ENCODE peak calls at places on chromosomes 1 and 21, in four cellular contexts. R is HepG2, Q is K562, F is GM12878. I is an unnamed sample.

GRCh38 chr1:231497629-231498152 is 30.8 kb upstream of the TSNAX start:
- DNase-seq in F (no peak), R (no peak), Q (no peak), I (no peak)

GRCh38 chr1:34768856-34769255 is 9.3 kb downstream of the GJB4 start:
- DNase-seq in F (no peak), R (no peak), Q (no peak), I (no peak)

GRCh38 chr1:185998391-185998790 is 264.2 kb downstream of the HMCN1 start:
- DNase-seq in R (no peak), F (no peak), Q (peak; percentile 28), I (no peak)

GRCh38 chr21:33644383-33645074 is 2.2 kb downstream of the ITSN1 start:
- DNase-seq in R (peak; percentile 79), F (no peak), Q (no peak), I (no peak)

GRCh38 chr21:16842716-16843115 is 670.1 kb upstream of the CXADR start:
- DNase-seq in R (no peak), F (no peak), Q (no peak), I (no peak)

GRCh38 chr1:184118051-184118450 is 66.5 kb downstream of the TSEN15 start:
- DNase-seq in Q (no peak), F (no peak), R (no peak), I (no peak)

GRCh38 chr1:43995984-43996732 is 4.8 kb downstream of the CCDC24 start:
- DNase-seq in Q (no peak), F (no peak), R (no peak), I (no peak)

GRCh38 chr1:222829868-222830267 is 15.0 kb downstream of the DISP1 start:
- DNase-seq in Q (no peak), F (no peak), R (no peak), I (no peak)

GRCh38 chr1:41649445-41650175 is 165.1 kb upstream of the EDN2 start:
- DNase-seq in Q (no peak), R (no peak), F (no peak), I (no peak)

GRCh38 chr1:180927841-180928240 is 15.1 kb downstream of the KIAA1614 start:
- DNase-seq in Q (no peak), F (no peak), R (no peak), I (no peak)

GRCh38 chr1:52119722-52120121 is 22.2 kb upstream of the ZFYVE9 start:
- DNase-seq in F (no peak), R (no peak), Q (no peak), I (no peak)

GRCh38 chr1:45334308-45335245 is 5.4 kb upstream of the TOE1 start:
- DNase-seq in R (no peak), Q (no peak), F (no peak), I (peak; percentile 36)

GRCh38 chr1:167186198-167186750 is 34.4 kb upstream of the POU2F1 start:
- DNase-seq in F (no peak), R (no peak), Q (no peak), I (no peak)

GRCh38 chr1:153791856-153792253 is 16.6 kb downstream of the SLC27A3 start:
- DNase-seq in R (no peak), Q (no peak), F (no peak), I (no peak)
- TF ChIP-seq USF2 in R (no peak), Q (no peak), F (no peak), I (no peak)

GRCh38 chr1:213070399-213070798 is 19.4 kb downstream of the RPS6KC1 start:
- DNase-seq in Q (peak; percentile 49), F (peak; percentile 84), R (peak; percentile 35), I (no peak)
- TF ChIP-seq ETV6 in Q (no peak), F (no peak), R (no peak), I (no peak)

GRCh38 chr1:54298284-54299033 is 98.5 kb downstream of the MRPL37 start:
- DNase-seq in R (no peak), F (no peak), Q (no peak), I (no peak)
- TF ChIP-seq ESRRA in R (no peak), F (no peak), Q (peak; percentile 14), I (no peak)

GRCh38 chr1:228259368-228259894 is 51.6 kb downstream of the OBSCN start:
- DNase-seq in Q (no peak), R (no peak), F (no peak), I (no peak)

GRCh38 chr1:228259951-228260350 is 52.1 kb downstream of the OBSCN start:
- DNase-seq in Q (peak; percentile 56), R (peak; percentile 14), F (no peak), I (no peak)

GRCh38 chr1:228263636-228264035 is 55.8 kb downstream of the OBSCN start:
- DNase-seq in R (no peak), F (no peak), Q (no peak), I (no peak)

GRCh38 chr1:228262475-228262874 is 54.6 kb downstream of the OBSCN start:
- DNase-seq in F (no peak), R (no peak), Q (no peak), I (no peak)

DNA sequence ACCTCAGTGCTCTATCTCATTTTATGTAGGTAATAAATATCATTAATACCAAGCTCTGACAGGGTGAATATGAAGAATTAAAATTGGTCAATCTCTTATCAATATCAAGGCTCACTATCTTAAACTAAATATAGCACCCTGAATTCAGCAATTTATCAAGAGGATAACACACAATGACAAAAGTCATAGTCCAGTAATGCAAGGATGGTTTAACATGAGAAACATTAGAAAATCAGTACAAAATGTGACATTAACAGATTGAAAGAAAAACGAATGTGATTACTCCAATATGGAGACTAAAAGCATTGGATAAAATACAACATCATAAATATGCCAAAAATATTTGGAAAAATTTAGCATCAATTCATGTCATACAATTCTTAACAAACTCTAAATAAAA is 53.9 kb downstream of the OBSCN start:
- DNase-seq in Q (no peak), F (no peak), R (no peak), I (no peak)
- TF ChIP-seq USF2 in Q (no peak), F (no peak), R (no peak), I (no peak)

DNA sequence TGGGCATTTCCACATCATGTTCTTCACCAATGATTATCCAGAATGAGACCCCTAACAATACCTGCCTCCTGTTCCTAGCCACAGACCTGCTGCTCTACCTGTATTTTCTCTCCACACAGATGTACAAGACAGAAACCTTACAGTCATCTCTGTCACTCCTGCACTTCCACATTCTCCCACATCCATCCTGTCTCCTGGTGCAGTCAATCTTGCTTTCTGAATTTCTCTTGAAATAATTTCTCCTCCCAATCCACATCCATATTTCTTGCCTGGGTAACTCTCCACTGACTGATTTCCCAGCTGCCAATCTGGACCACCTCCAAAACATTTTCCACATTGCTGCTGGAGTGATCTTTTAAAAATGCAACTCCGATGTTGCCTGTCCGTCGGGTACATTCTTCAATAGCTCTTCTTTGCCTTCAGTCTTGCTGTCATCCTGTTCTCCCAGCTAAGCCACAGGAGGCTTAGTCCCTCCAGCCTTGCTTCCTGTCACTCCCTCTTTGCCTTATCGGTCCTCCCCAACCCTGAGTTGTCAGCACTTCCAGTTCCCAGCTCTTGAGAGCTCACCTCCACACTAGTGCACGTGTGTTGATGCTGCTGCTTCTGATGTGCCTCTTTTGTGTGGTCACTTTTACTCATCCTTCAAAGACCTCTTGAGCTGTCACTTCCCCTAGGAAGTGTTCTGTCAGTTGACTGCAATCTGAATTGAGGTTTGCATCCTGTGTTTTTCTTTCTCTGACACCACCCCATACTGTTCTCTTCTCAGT is 15.1 kb downstream of the UCK2 start:
- DNase-seq in R (no peak), F (no peak), Q (peak; percentile 88), I (no peak)
- TF ChIP-seq ETV6 in R (no peak), F (no peak), Q (no peak), I (no peak)

DNA sequence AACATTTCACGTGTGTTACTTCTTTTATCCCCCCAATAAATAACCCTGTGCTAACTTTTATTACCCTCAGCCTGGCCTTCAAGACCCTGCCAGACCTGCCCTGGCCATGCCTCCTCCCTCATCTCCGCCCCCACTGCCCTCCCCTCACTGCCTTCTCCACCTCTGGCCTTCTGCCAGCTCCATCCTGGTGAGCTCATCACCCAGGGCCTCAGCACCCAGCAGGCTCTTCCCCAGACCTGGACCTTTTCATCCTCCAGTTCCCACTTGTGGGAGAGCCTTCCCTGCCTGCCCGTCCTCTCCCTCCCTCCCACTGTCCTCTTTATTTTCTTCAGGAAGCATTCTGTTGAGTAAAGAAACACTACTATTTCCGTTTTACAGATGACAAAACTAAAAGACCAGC is 72.0 kb downstream of the SLC66A1 start:
- DNase-seq in F (no peak), R (no peak), Q (peak; percentile 55), I (no peak)
- TF ChIP-seq ESRRA in F (no peak), R (no peak), Q (no peak), I (no peak)

GRCh38 chr1:173960625-173961024 is 43.5 kb upstream of the SERPINC1 start:
- DNase-seq in R (no peak), F (no peak), Q (no peak), I (no peak)
- TF ChIP-seq USF2 in R (no peak), F (no peak), Q (no peak), I (no peak)

GRCh38 chr1:200364121-200364759 is 45.6 kb downstream of the ZNF281 start:
- DNase-seq in F (no peak), Q (no peak), R (peak; percentile 49), I (no peak)
- TF ChIP-seq ETV6 in F (no peak), Q (no peak), R (no peak), I (no peak)

GRCh38 chr1:213457097-213457680 is 406.1 kb downstream of the RPS6KC1 start:
- DNase-seq in Q (no peak), R (no peak), F (no peak), I (no peak)
- TF ChIP-seq ESRRA in Q (no peak), R (no peak), F (no peak), I (no peak)

DNA sequence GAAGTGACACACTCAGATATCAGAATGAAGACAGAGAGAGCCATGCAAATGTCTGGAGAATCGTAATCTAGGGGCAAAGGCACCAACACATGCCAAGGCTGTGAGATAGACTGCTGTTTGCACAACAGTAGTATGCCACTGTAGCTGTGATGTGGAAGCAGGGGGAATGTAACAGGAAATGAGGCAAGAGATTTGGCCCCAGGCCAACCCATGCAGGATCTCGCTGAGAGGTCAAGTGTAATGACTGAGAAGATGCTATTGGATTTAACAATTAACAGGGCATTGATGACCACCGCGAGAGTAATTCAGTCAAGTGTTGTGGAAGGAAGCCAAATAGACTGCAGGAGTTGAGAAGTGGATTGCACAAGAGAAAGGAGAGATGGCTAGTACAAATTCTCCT is 107.3 kb upstream of the ST6GALNAC5 start:
- DNase-seq in F (no peak), R (no peak), Q (no peak), I (no peak)
- TF ChIP-seq USF2 in F (no peak), R (no peak), Q (no peak), I (no peak)

I was measured in WTC11.